ENCODE peak calls at places on chromosome 19, in four cellular contexts. One of them, this sample, is unnamed.

GRCh38 chr19:35220315-35220921 is 8.1 kb downstream of the FAM187B start:
- DNase-seq in astrocyte of the spinal cord: no peak
- DNase-seq in cardiac fibroblast: no peak
- DNase-seq in head of caudate nucleus: no peak
- DNase-seq in this sample: no peak

GRCh38 chr19:8257052-8257443 is 47.9 kb downstream of the CERS4 start:
- DNase-seq in head of caudate nucleus: no peak
- DNase-seq in cardiac fibroblast: no peak
- DNase-seq in astrocyte of the spinal cord: no peak
- DNase-seq in this sample: no peak

GRCh38 chr19:3696660-3696995 is 3.6 kb downstream of the PIP5K1C start:
- DNase-seq in head of caudate nucleus: no peak
- DNase-seq in astrocyte of the spinal cord: no peak
- DNase-seq in cardiac fibroblast: no peak
- DNase-seq in this sample: no peak

GRCh38 chr19:6319376-6319775 is 14.0 kb downstream of the ACER1 start:
- DNase-seq in cardiac fibroblast: no peak
- DNase-seq in head of caudate nucleus: no peak
- DNase-seq in astrocyte of the spinal cord: no peak
- DNase-seq in this sample: no peak

GRCh38 chr19:8426283-8426682 is 13.2 kb downstream of the MARCHF2 start:
- DNase-seq in astrocyte of the spinal cord: no peak
- DNase-seq in head of caudate nucleus: no peak
- DNase-seq in cardiac fibroblast: no peak
- DNase-seq in this sample: no peak

GRCh38 chr19:8648240-8648639 is 17.8 kb downstream of the NFILZ start:
- DNase-seq in astrocyte of the spinal cord: no peak
- DNase-seq in cardiac fibroblast: no peak
- DNase-seq in head of caudate nucleus: no peak
- DNase-seq in this sample: no peak

GRCh38 chr19:681029-681626 is 4.9 kb downstream of the FSTL3 start:
- DNase-seq in head of caudate nucleus: peak; percentile 88
- DNase-seq in cardiac fibroblast: no peak
- DNase-seq in astrocyte of the spinal cord: no peak
- DNase-seq in this sample: no peak

GRCh38 chr19:41887711-41888382 is 4.9 kb downstream of the ARHGEF1 start:
- DNase-seq in cardiac fibroblast: peak; percentile 58
- DNase-seq in astrocyte of the spinal cord: peak; percentile 59
- DNase-seq in head of caudate nucleus: peak; percentile 22
- DNase-seq in this sample: peak; percentile 11

GRCh38 chr19:13355356-13355755 is 150.9 kb downstream of the CACNA1A start:
- DNase-seq in cardiac fibroblast: no peak
- DNase-seq in head of caudate nucleus: no peak
- DNase-seq in astrocyte of the spinal cord: no peak
- DNase-seq in this sample: no peak

GRCh38 chr19:737591-738093 is 13.3 kb upstream of the MISP start:
- DNase-seq in astrocyte of the spinal cord: no peak
- DNase-seq in cardiac fibroblast: peak; percentile 29
- DNase-seq in head of caudate nucleus: peak; percentile 29
- DNase-seq in this sample: peak; percentile 13

GRCh38 chr19:51887522-51888498 is at the start of gene ZNF577:
- DNase-seq in head of caudate nucleus: peak; percentile 91
- DNase-seq in astrocyte of the spinal cord: peak; percentile 95
- DNase-seq in cardiac fibroblast: peak; percentile 95
- DNase-seq in this sample: peak; percentile 58